ENCODE peak calls at places on chromosomes 7 and 10, in ten cellular contexts. W, R, O, L, V, P, E, T, Y and B are unnamed samples.

GRCh38 chr10:11670311-11670825 is 58.9 kb upstream of the USP6NL start:
- DNase-seq in R (no peak), O (no peak), W (no peak), T (no peak), V (no peak), L (no peak), Y (no peak), E (no peak), P (no peak), B (no peak)

GRCh38 chr7:130699686-130700085 is 13.3 kb upstream of the TSGA13 start:
- DNase-seq in T (no peak), E (no peak), P (no peak), V (no peak), W (no peak), O (no peak), Y (no peak), L (no peak), R (no peak), B (no peak)

GRCh38 chr10:42367532-42368230 is 270.7 kb downstream of the ZNF33B start:
- DNase-seq in O (no peak), V (peak), W (peak), P (no peak), Y (peak), R (peak), L (peak), E (peak), T (peak), B (no peak)

GRCh38 chr10:7411671-7412481 is 1.0 kb upstream of the SFMBT2 start:
- DNase-seq in O (no peak), L (no peak), R (peak), T (no peak), W (no peak), E (peak), Y (no peak), P (no peak), V (no peak), B (no peak)

GRCh38 chr7:75056476-75056875 is 17.1 kb downstream of the RCC1L start:
- DNase-seq in E (no peak), T (no peak), W (no peak), O (no peak), V (no peak), P (no peak), L (no peak), R (no peak), Y (no peak), B (no peak)

GRCh38 chr7:128842674-128843641 is 12.8 kb downstream of the FLNC start:
- DNase-seq in O (no peak), T (no peak), Y (no peak), L (no peak), W (no peak), R (peak), V (no peak), E (no peak), P (no peak), B (no peak)

GRCh38 chr10:71753091-71753959 is 20.0 kb downstream of the VSIR start:
- DNase-seq in L (peak), E (no peak), W (no peak), P (peak), T (no peak), R (peak), V (no peak), Y (no peak), O (no peak), B (no peak)

GRCh38 chr10:84204610-84205009 is 10.3 kb downstream of the CDHR1 start:
- DNase-seq in O (no peak), T (no peak), Y (no peak), V (no peak), L (no peak), W (no peak), R (no peak), E (no peak), P (no peak), B (no peak)

GRCh38 chr10:86169066-86169465 is 197.5 kb downstream of the GRID1 start:
- DNase-seq in O (no peak), P (no peak), E (no peak), Y (no peak), R (peak), L (no peak), T (no peak), W (no peak), V (no peak), B (no peak)

GRCh38 chr7:43880596-43880995 is 11.3 kb upstream of the MRPS24 start:
- DNase-seq in V (no peak), P (no peak), T (no peak), L (no peak), O (no peak), W (no peak), E (peak), Y (peak), R (no peak), B (no peak)

GRCh38 chr7:81887098-81887497 is 117.3 kb upstream of the HGF start:
- DNase-seq in P (peak), O (no peak), Y (peak), R (no peak), W (no peak), E (no peak), T (no peak), V (no peak), L (no peak), B (no peak)

GRCh38 chr10:46520381-46520780 is 36.1 kb downstream of the GPRIN2 start:
- DNase-seq in P (no peak), L (peak), V (no peak), E (no peak), O (no peak), R (peak), Y (no peak), T (peak), W (no peak), B (peak)

GRCh38 chr7:114141415-114141814 is 222.6 kb upstream of the PPP1R3A start:
- DNase-seq in E (peak), P (no peak), V (no peak), W (no peak), L (no peak), R (no peak), Y (no peak), T (no peak), O (no peak), B (no peak)

GRCh38 chr10:124560377-124560776 is 98.8 kb downstream of the LHPP start:
- DNase-seq in P (no peak), R (peak), Y (no peak), V (no peak), L (no peak), W (peak), O (no peak), E (no peak), T (peak), B (no peak)

GRCh38 chr7:128791968-128792319 is at the start of gene CCDC136:
- DNase-seq in O (no peak), L (no peak), W (no peak), T (no peak), R (no peak), P (no peak), V (no peak), Y (no peak), E (peak), B (no peak)

GRCh38 chr10:13893926-13894325 is 307.2 kb downstream of the PRPF18 start:
- DNase-seq in R (no peak), L (no peak), W (no peak), O (no peak), E (peak), T (no peak), Y (peak), P (no peak), V (no peak), B (no peak)

GRCh38 chr7:51224811-51225581 is 91.6 kb downstream of the COBL start:
- DNase-seq in E (peak), Y (no peak), T (no peak), P (no peak), R (no peak), V (peak), O (no peak), L (peak), W (no peak), B (no peak)

GRCh38 chr10:69397972-69398371 is 18.7 kb downstream of the TACR2 start:
- DNase-seq in T (no peak), V (no peak), Y (no peak), W (no peak), R (no peak), P (no peak), L (no peak), E (no peak), O (no peak), B (no peak)

GRCh38 chr7:119377861-119378260 is 895.1 kb upstream of the KCND2 start:
- DNase-seq in E (no peak), W (no peak), R (no peak), T (no peak), O (no peak), L (no peak), P (no peak), V (no peak), Y (no peak), B (no peak)

GRCh38 chr7:105487559-105488218 is 34.4 kb downstream of the PUS7 start:
- DNase-seq in P (no peak), W (no peak), O (no peak), T (no peak), R (no peak), E (no peak), V (no peak), L (no peak), Y (peak), B (peak)

GRCh38 chr7:130996205-130996840 is 262.3 kb upstream of the KLF14 start:
- DNase-seq in L (no peak), V (no peak), P (no peak), R (no peak), Y (no peak), W (no peak), O (no peak), E (no peak), T (no peak), B (no peak)

GRCh38 chr7:20223356-20223755 is 6.2 kb upstream of the MACC1 start:
- DNase-seq in L (no peak), E (no peak), O (no peak), R (no peak), W (no peak), P (no peak), V (no peak), Y (no peak), T (no peak), B (no peak)

GRCh38 chr10:45375101-45375500 is 1.1 kb downstream of the ALOX5 start:
- DNase-seq in L (no peak), E (no peak), W (no peak), Y (no peak), O (no peak), V (no peak), T (no peak), R (no peak), P (no peak), B (no peak)

GRCh38 chr10:6416892-6417512 is 163.1 kb downstream of the PRKCQ start:
- DNase-seq in L (no peak), P (no peak), E (peak), W (no peak), T (no peak), V (no peak), Y (peak), R (no peak), O (no peak), B (no peak)

GRCh38 chr10:71205468-71205867 is 6.9 kb upstream of the UNC5B start:
- DNase-seq in R (no peak), O (no peak), W (no peak), E (no peak), V (no peak), L (no peak), P (no peak), Y (peak), T (no peak), B (no peak)

GRCh38 chr7:46369933-46370654 is 449.0 kb upstream of the IGFBP3 start:
- DNase-seq in W (no peak), O (no peak), Y (peak), L (no peak), P (no peak), E (no peak), T (no peak), V (no peak), R (no peak), B (no peak)

GRCh38 chr10:77114181-77114821 is 523.3 kb downstream of the KCNMA1 start:
- DNase-seq in L (no peak), O (no peak), W (no peak), E (peak), V (no peak), T (no peak), Y (no peak), P (no peak), R (no peak), B (no peak)

GRCh38 chr10:6054884-6055283 is 7.3 kb downstream of the IL2RA start:
- DNase-seq in V (no peak), R (no peak), T (no peak), O (no peak), L (no peak), Y (no peak), E (no peak), W (no peak), P (no peak), B (no peak)

GRCh38 chr7:3879337-3880054 is 578.4 kb downstream of the SDK1 start:
- DNase-seq in P (no peak), L (no peak), T (no peak), R (no peak), O (no peak), E (no peak), V (no peak), W (no peak), Y (no peak), B (no peak)

GRCh38 chr10:131513445-131513844 is 201.9 kb upstream of the TCERG1L start:
- DNase-seq in W (no peak), E (no peak), P (no peak), L (no peak), V (no peak), T (no peak), Y (no peak), O (no peak), R (no peak), B (no peak)

GRCh38 chr10:6659451-6659850 is 79.4 kb upstream of the PRKCQ start:
- DNase-seq in R (no peak), L (no peak), P (no peak), T (no peak), Y (no peak), V (no peak), O (no peak), W (no peak), E (no peak), B (no peak)

GRCh38 chr7:42502022-42502421 is 265.0 kb upstream of the GLI3 start:
- DNase-seq in O (no peak), V (no peak), L (no peak), P (no peak), T (no peak), E (no peak), Y (peak), W (no peak), R (no peak), B (no peak)

GRCh38 chr10:95266674-95267095 is 24.1 kb downstream of the PDLIM1 start:
- DNase-seq in R (no peak), L (no peak), O (no peak), T (no peak), E (peak), Y (peak), P (peak), W (no peak), V (no peak), B (no peak)

GRCh38 chr10:107280293-107280692 is 115.8 kb upstream of the SORCS1 start:
- DNase-seq in L (no peak), V (no peak), P (peak), Y (no peak), W (no peak), O (no peak), T (no peak), R (no peak), E (no peak), B (no peak)

GRCh38 chr7:14047709-14048399 is 58.4 kb upstream of the ETV1 start:
- DNase-seq in O (no peak), L (no peak), T (no peak), W (no peak), P (peak), R (no peak), V (no peak), E (no peak), Y (no peak), B (no peak)

GRCh38 chr10:114967071-114967470 is 29.1 kb downstream of the TRUB1 start:
- DNase-seq in E (peak), R (no peak), L (no peak), T (no peak), Y (peak), O (no peak), W (no peak), P (no peak), V (no peak), B (no peak)

GRCh38 chr10:97228130-97228774 is 42.5 kb upstream of the SLIT1 start:
- DNase-seq in O (no peak), V (no peak), T (no peak), W (no peak), Y (no peak), E (no peak), P (no peak), R (no peak), L (no peak), B (no peak)

GRCh38 chr10:97228775-97229157 is 43.0 kb upstream of the SLIT1 start:
- DNase-seq in R (no peak), E (no peak), V (no peak), O (no peak), W (no peak), T (no peak), P (no peak), L (no peak), Y (no peak), B (no peak)

GRCh38 chr10:97230146-97230545 is 44.4 kb upstream of the SLIT1 start:
- DNase-seq in W (no peak), L (no peak), O (no peak), T (no peak), R (no peak), V (no peak), Y (no peak), P (no peak), E (no peak), B (no peak)

GRCh38 chr10:97226398-97226797 is 40.6 kb upstream of the SLIT1 start:
- DNase-seq in V (no peak), Y (no peak), E (no peak), P (no peak), O (no peak), L (no peak), T (no peak), W (no peak), R (no peak), B (no peak)

DNA sequence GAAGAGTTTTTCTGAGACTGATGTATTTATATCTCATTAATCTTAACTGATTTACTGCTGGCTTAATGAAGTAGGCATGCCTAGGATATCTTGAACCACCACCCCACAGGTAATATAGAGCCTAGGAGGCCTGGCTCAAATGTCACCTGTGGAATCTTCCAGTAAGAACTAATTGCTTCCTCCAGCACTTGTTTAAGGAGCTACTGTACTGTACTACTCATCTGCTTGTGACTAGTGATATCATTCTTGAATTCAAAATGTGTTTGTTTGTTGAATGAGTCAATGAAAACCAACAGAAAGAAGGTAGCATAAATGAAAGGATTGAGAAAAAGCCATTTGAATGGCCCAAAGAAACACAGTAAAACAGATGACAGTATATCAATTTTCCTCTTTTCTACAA is 43.6 kb upstream of the SLIT1 start:
- DNase-seq in P (no peak), W (no peak), O (no peak), T (no peak), Y (no peak), V (no peak), E (no peak), R (no peak), L (no peak), B (no peak)
- H3K27ac ChIP-seq in P (no peak), W (no peak), O (no peak), T (no peak), Y (no peak), V (no peak), E (no peak), R (no peak), L (peak), B (no peak)

DNA sequence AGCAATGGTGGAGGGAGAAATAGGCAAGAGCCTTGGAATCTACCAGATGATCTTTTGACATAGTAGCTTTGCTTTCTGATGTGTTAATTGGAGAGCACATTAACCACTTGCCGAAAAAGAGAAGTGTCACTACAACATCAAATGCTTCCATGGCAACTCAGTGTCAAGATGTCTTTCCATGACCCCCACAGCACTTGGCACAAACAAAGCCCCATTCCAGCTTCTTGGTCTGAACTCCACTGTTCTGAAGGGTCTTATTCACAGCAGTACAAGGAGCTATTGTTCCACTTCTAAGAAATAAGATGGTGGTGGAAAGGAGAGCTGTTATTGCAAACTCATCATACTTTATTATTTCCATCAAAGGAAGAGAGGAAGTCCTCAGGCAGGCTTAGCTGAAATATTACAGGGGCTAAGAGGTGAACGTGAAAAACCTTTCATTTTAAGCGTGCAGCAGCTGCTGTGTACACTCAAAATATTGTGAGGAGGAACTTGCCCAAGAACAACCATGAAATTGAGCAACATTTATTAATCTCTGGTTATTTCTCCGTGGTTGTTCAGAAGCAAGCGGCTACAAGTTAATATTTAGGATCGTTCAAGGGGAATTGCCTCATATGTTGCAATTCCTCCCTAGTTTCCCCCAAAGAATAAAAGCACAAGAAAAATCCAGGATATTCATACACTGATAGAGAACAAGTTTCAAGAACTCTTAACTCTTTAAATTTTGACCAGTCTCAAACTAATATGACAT is 354.8 kb upstream of the CELF2 start:
- DNase-seq in Y (no peak), V (peak), P (peak), R (no peak), T (no peak), L (no peak), O (no peak), E (no peak), W (no peak), B (no peak)
- H3K27ac ChIP-seq in Y (no peak), V (no peak), P (no peak), R (no peak), T (peak), L (no peak), O (no peak), E (no peak), W (no peak), B (no peak)

GRCh38 chr10:103921750-103922195 is 3.8 kb upstream of the STN1 start:
- DNase-seq in W (no peak), Y (peak), P (peak), L (no peak), V (no peak), R (no peak), O (no peak), T (no peak), E (peak), B (no peak)
- H3K27ac ChIP-seq in W (no peak), Y (no peak), P (peak), L (no peak), V (no peak), R (no peak), O (no peak), T (no peak), E (no peak), B (no peak)

GRCh38 chr10:491667-492424 is 197.6 kb downstream of the DIP2C start:
- DNase-seq in W (peak), O (no peak), R (no peak), L (no peak), P (no peak), T (no peak), V (no peak), E (no peak), Y (no peak), B (no peak)
- H3K27ac ChIP-seq in W (peak), O (no peak), R (no peak), L (no peak), P (no peak), T (peak), V (no peak), E (no peak), Y (no peak), B (no peak)

DNA sequence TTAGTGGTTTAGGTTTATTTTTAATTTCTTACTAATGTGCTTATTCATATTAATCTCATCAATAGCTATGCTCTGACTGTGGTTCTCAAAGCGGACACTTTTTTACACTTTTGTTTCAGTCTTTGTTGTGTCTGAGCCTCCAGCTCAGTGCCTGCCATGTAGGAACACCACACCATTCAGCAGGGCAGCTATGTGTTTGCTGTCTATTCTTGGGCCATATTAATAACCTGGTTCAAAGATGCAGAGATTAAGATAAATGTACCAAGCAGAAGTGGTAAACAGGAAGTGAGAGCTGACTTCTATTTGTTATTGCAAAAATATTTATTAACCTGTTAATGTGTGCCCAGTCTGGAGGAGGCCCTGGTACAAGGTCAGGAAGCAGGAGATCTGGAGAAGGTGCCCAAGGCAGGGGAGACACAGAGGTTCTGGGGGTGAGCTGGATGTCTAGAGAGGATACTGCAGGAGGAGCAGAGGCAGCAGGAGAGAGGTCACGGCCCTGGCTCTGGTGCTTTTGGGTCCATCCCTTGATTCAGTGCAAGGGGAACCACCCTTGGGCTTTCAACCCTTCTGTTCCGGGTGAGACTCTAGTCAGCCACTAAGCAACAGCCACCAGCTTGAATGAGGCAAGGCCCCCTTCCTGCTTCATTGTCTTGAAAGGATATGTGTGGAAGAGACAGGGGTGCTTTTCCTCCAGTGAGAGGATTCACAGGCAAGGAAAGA is 1.9 kb downstream of the TBXAS1 start:
- DNase-seq in P (no peak), W (no peak), L (no peak), O (no peak), E (no peak), V (no peak), Y (no peak), T (no peak), R (no peak), B (no peak)
- H3K27ac ChIP-seq in P (no peak), W (no peak), L (no peak), O (no peak), E (no peak), V (no peak), Y (no peak), T (no peak), R (no peak), B (no peak)